ENCODE peak calls at places on chromosomes 6 and 20, in seven cellular contexts. One of them, this sample, is unnamed.

GRCh38 chr20:11216451-11217314 is 542.9 kb upstream of the JAG1 start:
- DNase-seq in esophagus muscularis mucosa: no peak
- DNase-seq in K562: no peak
- DNase-seq in A549: peak; percentile 81
- DNase-seq in stomach: no peak
- DNase-seq in ovary: no peak
- DNase-seq in tibial nerve: no peak
- DNase-seq in this sample: no peak

GRCh38 chr6:138643210-138643609 is 130.4 kb upstream of the CCDC28A start:
- DNase-seq in esophagus muscularis mucosa: no peak
- DNase-seq in K562: no peak
- DNase-seq in A549: no peak
- DNase-seq in stomach: no peak
- DNase-seq in ovary: no peak
- DNase-seq in tibial nerve: no peak
- DNase-seq in this sample: no peak

GRCh38 chr6:81766482-81767069 is 14.1 kb upstream of the TENT5A start:
- DNase-seq in esophagus muscularis mucosa: no peak
- DNase-seq in K562: no peak
- DNase-seq in A549: peak; percentile 63
- DNase-seq in stomach: no peak
- DNase-seq in ovary: no peak
- DNase-seq in tibial nerve: peak; percentile 81
- DNase-seq in this sample: no peak

GRCh38 chr20:531608-532007 is 12.0 kb downstream of the CSNK2A1 start:
- DNase-seq in esophagus muscularis mucosa: no peak
- DNase-seq in K562: no peak
- DNase-seq in A549: no peak
- DNase-seq in stomach: no peak
- DNase-seq in ovary: no peak
- DNase-seq in tibial nerve: no peak
- DNase-seq in this sample: no peak

GRCh38 chr6:99605074-99605726 is 1.4 kb upstream of the PRDM13 start:
- DNase-seq in esophagus muscularis mucosa: no peak
- DNase-seq in K562: no peak
- DNase-seq in A549: no peak
- DNase-seq in stomach: no peak
- DNase-seq in ovary: no peak
- DNase-seq in tibial nerve: no peak
- DNase-seq in this sample: no peak

GRCh38 chr6:52106994-52107393 is 19.6 kb upstream of the PKHD1 start:
- DNase-seq in esophagus muscularis mucosa: peak; percentile 50
- DNase-seq in K562: no peak
- DNase-seq in A549: no peak
- DNase-seq in stomach: no peak
- DNase-seq in ovary: no peak
- DNase-seq in tibial nerve: no peak
- DNase-seq in this sample: no peak

GRCh38 chr6:108432792-108433191 is 127.9 kb upstream of the FOXO3 start:
- DNase-seq in esophagus muscularis mucosa: no peak
- DNase-seq in K562: no peak
- DNase-seq in A549: no peak
- DNase-seq in stomach: no peak
- DNase-seq in ovary: no peak
- DNase-seq in tibial nerve: no peak
- DNase-seq in this sample: no peak

GRCh38 chr6:145813285-145814034 is 1.1 kb downstream of the FBXO30 start:
- DNase-seq in esophagus muscularis mucosa: no peak
- DNase-seq in K562: no peak
- DNase-seq in A549: peak; percentile 36
- DNase-seq in stomach: no peak
- DNase-seq in ovary: no peak
- DNase-seq in tibial nerve: no peak
- DNase-seq in this sample: no peak

GRCh38 chr20:19448632-19449031 is 236.2 kb downstream of the SLC24A3 start:
- DNase-seq in esophagus muscularis mucosa: no peak
- DNase-seq in K562: no peak
- DNase-seq in A549: no peak
- DNase-seq in stomach: no peak
- DNase-seq in ovary: no peak
- DNase-seq in tibial nerve: no peak
- DNase-seq in this sample: no peak

GRCh38 chr6:44475779-44476434 is 88.4 kb downstream of the CDC5L start:
- DNase-seq in esophagus muscularis mucosa: peak; percentile 94
- DNase-seq in K562: peak; percentile 92
- DNase-seq in A549: peak; percentile 67
- DNase-seq in stomach: peak; percentile 82
- DNase-seq in ovary: peak; percentile 73
- DNase-seq in tibial nerve: peak; percentile 70
- DNase-seq in this sample: peak; percentile 88

GRCh38 chr20:59808729-59809381 is 124.6 kb downstream of the SYCP2 start:
- DNase-seq in esophagus muscularis mucosa: peak; percentile 64
- DNase-seq in K562: no peak
- DNase-seq in A549: no peak
- DNase-seq in stomach: peak; percentile 21
- DNase-seq in ovary: peak; percentile 6
- DNase-seq in tibial nerve: peak; percentile 1
- DNase-seq in this sample: peak; percentile 17

GRCh38 chr20:22430154-22430745 is 154.1 kb downstream of the FOXA2 start:
- DNase-seq in esophagus muscularis mucosa: no peak
- DNase-seq in K562: peak; percentile 19
- DNase-seq in A549: peak; percentile 88
- DNase-seq in stomach: no peak
- DNase-seq in ovary: no peak
- DNase-seq in tibial nerve: no peak
- DNase-seq in this sample: no peak

GRCh38 chr20:10674684-10675455 is 1.1 kb upstream of the JAG1 start:
- DNase-seq in esophagus muscularis mucosa: peak; percentile 94
- DNase-seq in K562: peak; percentile 67
- DNase-seq in A549: peak; percentile 89
- DNase-seq in stomach: peak; percentile 84
- DNase-seq in ovary: peak; percentile 83
- DNase-seq in tibial nerve: peak; percentile 74
- DNase-seq in this sample: peak; percentile 91

DNA sequence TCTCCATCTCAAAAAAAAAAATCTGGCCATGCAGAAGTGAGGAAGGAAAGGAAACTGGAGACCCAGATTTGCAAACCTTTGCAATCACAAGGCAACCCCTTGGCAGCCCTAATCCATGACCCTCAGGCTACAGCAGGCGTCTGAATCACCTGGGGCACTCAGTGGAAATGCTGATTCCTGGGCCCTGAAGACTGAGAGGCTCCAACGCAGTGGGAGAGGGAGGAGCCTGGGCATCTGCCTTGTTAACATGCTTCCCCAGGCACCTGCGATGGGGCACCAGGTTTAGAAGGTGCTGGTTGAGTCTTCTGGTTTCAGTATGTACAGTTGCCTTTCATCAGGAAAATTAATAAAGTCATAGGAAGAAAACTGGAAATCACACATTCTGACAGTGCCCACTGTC is 57.1 kb downstream of the PREX1 start:
- DNase-seq in esophagus muscularis mucosa: no peak
- DNase-seq in K562: no peak
- DNase-seq in A549: no peak
- DNase-seq in stomach: no peak
- DNase-seq in ovary: no peak
- DNase-seq in tibial nerve: no peak
- DNase-seq in this sample: no peak
- TF ChIP-seq EP300 in esophagus muscularis mucosa: no peak
- TF ChIP-seq EP300 in K562: no peak
- TF ChIP-seq EP300 in A549: no peak
- TF ChIP-seq EP300 in stomach: no peak
- TF ChIP-seq EP300 in ovary: no peak
- TF ChIP-seq EP300 in tibial nerve: no peak
- TF ChIP-seq EP300 in this sample: no peak

GRCh38 chr6:8991844-8992243 is 556.5 kb upstream of the SLC35B3 start:
- DNase-seq in esophagus muscularis mucosa: no peak
- DNase-seq in K562: no peak
- DNase-seq in A549: no peak
- DNase-seq in stomach: no peak
- DNase-seq in ovary: no peak
- DNase-seq in tibial nerve: no peak
- DNase-seq in this sample: no peak

GRCh38 chr6:8995156-8995555 is 559.8 kb upstream of the SLC35B3 start:
- DNase-seq in esophagus muscularis mucosa: no peak
- DNase-seq in K562: no peak
- DNase-seq in A549: no peak
- DNase-seq in stomach: no peak
- DNase-seq in ovary: no peak
- DNase-seq in tibial nerve: no peak
- DNase-seq in this sample: no peak

GRCh38 chr6:8990075-8990474 is 554.7 kb upstream of the SLC35B3 start:
- DNase-seq in esophagus muscularis mucosa: no peak
- DNase-seq in K562: no peak
- DNase-seq in A549: no peak
- DNase-seq in stomach: no peak
- DNase-seq in ovary: no peak
- DNase-seq in tibial nerve: no peak
- DNase-seq in this sample: no peak

GRCh38 chr6:8993111-8993510 is 557.8 kb upstream of the SLC35B3 start:
- DNase-seq in esophagus muscularis mucosa: no peak
- DNase-seq in K562: no peak
- DNase-seq in A549: no peak
- DNase-seq in stomach: no peak
- DNase-seq in ovary: no peak
- DNase-seq in tibial nerve: no peak
- DNase-seq in this sample: no peak
- H3K4me3 ChIP-seq in esophagus muscularis mucosa: no peak overlapping the region
- H3K4me3 ChIP-seq in K562: no peak overlapping the region
- H3K4me3 ChIP-seq in A549: no peak overlapping the region
- H3K4me3 ChIP-seq in stomach: no peak overlapping the region
- H3K4me3 ChIP-seq in ovary: no peak overlapping the region
- H3K4me3 ChIP-seq in tibial nerve: no peak overlapping the region
- H3K4me3 ChIP-seq in this sample: no peak overlapping the region

GRCh38 chr20:15342987-15343639 is 1005.7 kb upstream of the FLRT3 start:
- DNase-seq in esophagus muscularis mucosa: no peak
- DNase-seq in K562: no peak
- DNase-seq in A549: no peak
- DNase-seq in stomach: no peak
- DNase-seq in ovary: no peak
- DNase-seq in tibial nerve: peak; percentile 9
- DNase-seq in this sample: no peak

GRCh38 chr20:15345287-15345686 is 1007.9 kb upstream of the FLRT3 start:
- DNase-seq in esophagus muscularis mucosa: no peak
- DNase-seq in K562: no peak
- DNase-seq in A549: no peak
- DNase-seq in stomach: no peak
- DNase-seq in ovary: no peak
- DNase-seq in tibial nerve: no peak
- DNase-seq in this sample: no peak

DNA sequence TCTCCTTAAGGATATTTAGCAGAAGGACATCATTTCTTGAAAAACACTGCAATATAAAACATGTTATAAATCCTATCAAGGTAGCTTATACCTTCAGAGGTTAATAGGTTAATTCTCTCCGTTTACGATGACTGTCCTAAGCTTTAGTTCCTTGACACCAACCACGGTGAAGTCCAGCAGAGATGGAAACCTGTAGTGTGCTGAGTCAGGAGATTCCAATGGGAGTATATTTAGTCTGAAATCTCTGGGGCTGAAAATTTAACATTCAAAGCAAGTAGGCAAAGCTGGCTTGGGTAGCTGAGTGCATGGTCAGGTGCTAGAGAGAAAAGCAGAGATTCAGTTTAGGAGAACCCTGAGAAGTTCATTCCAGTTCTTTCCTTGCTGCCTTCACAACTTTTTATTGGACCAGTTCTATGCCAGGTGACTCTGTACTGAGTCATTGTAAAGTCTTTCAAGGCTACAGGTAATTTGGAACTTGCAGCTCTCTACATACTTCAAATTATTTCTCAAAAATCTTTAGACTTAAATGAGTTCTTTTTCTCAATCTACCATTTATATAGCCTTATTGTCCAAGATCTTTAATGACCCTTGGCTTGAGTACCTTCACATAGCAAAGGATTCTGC is 1009.4 kb upstream of the FLRT3 start:
- DNase-seq in esophagus muscularis mucosa: no peak
- DNase-seq in K562: no peak
- DNase-seq in A549: no peak
- DNase-seq in stomach: no peak
- DNase-seq in ovary: no peak
- DNase-seq in tibial nerve: no peak
- DNase-seq in this sample: no peak
- TF ChIP-seq CTCF in esophagus muscularis mucosa: no peak
- TF ChIP-seq CTCF in K562: no peak
- TF ChIP-seq CTCF in A549: no peak
- TF ChIP-seq CTCF in stomach: no peak
- TF ChIP-seq CTCF in ovary: no peak
- TF ChIP-seq CTCF in tibial nerve: no peak
- TF ChIP-seq CTCF in this sample: no peak

GRCh38 chr6:27892596-27893058 is 19.6 kb downstream of the OR2B2 start:
- DNase-seq in esophagus muscularis mucosa: no peak
- DNase-seq in K562: no peak
- DNase-seq in A549: no peak
- DNase-seq in stomach: no peak
- DNase-seq in ovary: no peak
- DNase-seq in tibial nerve: no peak
- DNase-seq in this sample: no peak

GRCh38 chr6:27893836-27894807 is 18.1 kb downstream of the OR2B2 start:
- DNase-seq in esophagus muscularis mucosa: peak; percentile 96
- DNase-seq in K562: peak; percentile 81
- DNase-seq in A549: peak; percentile 90
- DNase-seq in stomach: peak; percentile 81
- DNase-seq in ovary: peak; percentile 82
- DNase-seq in tibial nerve: peak; percentile 86
- DNase-seq in this sample: peak; percentile 94

GRCh38 chr6:27891300-27891913 is 20.8 kb downstream of the OR2B2 start:
- DNase-seq in esophagus muscularis mucosa: no peak
- DNase-seq in K562: no peak
- DNase-seq in A549: no peak
- DNase-seq in stomach: no peak
- DNase-seq in ovary: no peak
- DNase-seq in tibial nerve: no peak
- DNase-seq in this sample: no peak

GRCh38 chr6:27894839-27895762 is 17.1 kb downstream of the OR2B2 start:
- DNase-seq in esophagus muscularis mucosa: no peak
- DNase-seq in K562: peak; percentile 71
- DNase-seq in A549: peak; percentile 83
- DNase-seq in stomach: peak; percentile 49
- DNase-seq in ovary: peak; percentile 66
- DNase-seq in tibial nerve: peak; percentile 60
- DNase-seq in this sample: peak; percentile 84

DNA sequence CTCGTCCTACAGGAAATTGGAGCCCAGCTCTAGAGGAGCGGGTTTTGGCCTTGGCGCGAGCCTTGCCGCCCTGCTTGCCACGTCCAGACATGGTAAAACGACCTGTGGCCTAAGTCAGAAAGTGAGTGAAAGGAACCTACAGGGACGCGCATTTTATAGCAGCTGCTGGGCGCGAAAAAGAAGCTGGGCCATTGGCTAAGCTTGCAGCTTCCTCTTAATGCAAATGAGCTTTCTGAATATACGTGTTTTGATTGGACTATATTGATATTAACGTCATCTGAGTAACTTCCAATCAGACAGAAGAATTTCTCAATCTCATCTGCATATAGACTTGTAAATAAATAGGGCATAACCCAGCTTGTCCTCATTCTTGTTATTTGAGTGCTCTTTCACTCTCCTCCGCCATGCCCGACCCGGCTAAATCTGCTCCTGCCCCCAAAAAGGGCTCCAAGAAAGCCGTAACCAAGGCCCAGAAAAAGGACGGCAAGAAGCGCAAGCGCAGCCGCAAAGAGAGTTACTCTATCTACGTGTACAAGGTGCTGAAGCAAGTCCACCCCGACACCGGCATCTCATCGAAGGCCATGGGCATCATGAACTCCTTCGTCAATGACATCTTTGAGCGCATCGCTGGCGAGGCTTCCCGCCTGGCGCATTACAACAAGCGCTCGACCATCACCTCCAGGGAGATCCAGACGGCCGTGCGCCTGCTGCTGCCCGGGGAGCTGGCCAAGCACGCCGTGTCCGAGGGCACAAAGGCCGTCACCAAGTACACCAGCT is 18.9 kb downstream of the OR2B2 start:
- DNase-seq in esophagus muscularis mucosa: peak; percentile 94
- DNase-seq in K562: peak; percentile 88
- DNase-seq in A549: peak; percentile 97
- DNase-seq in stomach: peak; percentile 92
- DNase-seq in ovary: peak; percentile 29
- DNase-seq in tibial nerve: peak; percentile 41
- DNase-seq in this sample: peak; percentile 81
- TF ChIP-seq EP300 in esophagus muscularis mucosa: no peak
- TF ChIP-seq EP300 in K562: peak; percentile 62
- TF ChIP-seq EP300 in A549: no peak
- TF ChIP-seq EP300 in stomach: no peak
- TF ChIP-seq EP300 in ovary: no peak
- TF ChIP-seq EP300 in tibial nerve: peak; percentile 90
- TF ChIP-seq EP300 in this sample: no peak

This sample was measured in sigmoid colon.